ENCODE peak calls at places on chromosomes 16 and 17, in eight cellular contexts. One of them, this sample, is unnamed.
A peak's percentile ranks its signal among the peaks of the same experiment; 100 is the strongest.

GRCh38 chr16:23695756-23696155 is 17.1 kb downstream of the PLK1 start:
- DNase-seq in esophagus squamous epithelium: no peak
- DNase-seq in transverse colon: no peak
- DNase-seq in tibial nerve: no peak
- DNase-seq in IMR-90: no peak
- DNase-seq in breast epithelium: no peak
- DNase-seq in ovary: no peak
- DNase-seq in stomach: no peak
- DNase-seq in this sample: no peak

GRCh38 chr16:3695610-3696369 is 21.5 kb downstream of the TRAP1 start:
- DNase-seq in ovary: no peak
- DNase-seq in esophagus squamous epithelium: no peak
- DNase-seq in transverse colon: no peak
- DNase-seq in IMR-90: no peak
- DNase-seq in stomach: peak; percentile 63
- DNase-seq in breast epithelium: no peak
- DNase-seq in tibial nerve: no peak
- DNase-seq in this sample: peak; percentile 93

GRCh38 chr16:80167657-80168056 is 373.1 kb upstream of the DYNLRB2 start:
- DNase-seq in transverse colon: no peak
- DNase-seq in esophagus squamous epithelium: no peak
- DNase-seq in breast epithelium: no peak
- DNase-seq in tibial nerve: no peak
- DNase-seq in IMR-90: no peak
- DNase-seq in ovary: no peak
- DNase-seq in stomach: no peak
- DNase-seq in this sample: no peak

GRCh38 chr17:62792122-62792800 is 15.9 kb downstream of the MARCHF10 start:
- DNase-seq in stomach: no peak
- DNase-seq in ovary: no peak
- DNase-seq in transverse colon: no peak
- DNase-seq in tibial nerve: no peak
- DNase-seq in IMR-90: peak; percentile 100
- DNase-seq in breast epithelium: no peak
- DNase-seq in esophagus squamous epithelium: no peak
- DNase-seq in this sample: no peak

GRCh38 chr17:60415146-60415545 is 7.1 kb upstream of the CHCT1 start:
- DNase-seq in transverse colon: no peak
- DNase-seq in stomach: no peak
- DNase-seq in ovary: no peak
- DNase-seq in breast epithelium: no peak
- DNase-seq in IMR-90: no peak
- DNase-seq in esophagus squamous epithelium: no peak
- DNase-seq in tibial nerve: no peak
- DNase-seq in this sample: no peak

GRCh38 chr17:7237761-7238417 is 1.4 kb downstream of the PHF23 start:
- DNase-seq in ovary: peak; percentile 92
- DNase-seq in stomach: peak; percentile 85
- DNase-seq in breast epithelium: peak; percentile 71
- DNase-seq in esophagus squamous epithelium: no peak
- DNase-seq in IMR-90: peak; percentile 46
- DNase-seq in tibial nerve: peak; percentile 57
- DNase-seq in transverse colon: peak; percentile 91
- DNase-seq in this sample: peak; percentile 89

GRCh38 chr16:81466351-81466960 is 21.8 kb downstream of the CMIP start:
- DNase-seq in ovary: no peak
- DNase-seq in tibial nerve: no peak
- DNase-seq in stomach: no peak
- DNase-seq in transverse colon: no peak
- DNase-seq in IMR-90: peak; percentile 39
- DNase-seq in breast epithelium: no peak
- DNase-seq in esophagus squamous epithelium: no peak
- DNase-seq in this sample: no peak

GRCh38 chr17:28928061-28928460 is 23.3 kb downstream of the PHF12 start:
- DNase-seq in ovary: no peak
- DNase-seq in transverse colon: no peak
- DNase-seq in stomach: no peak
- DNase-seq in esophagus squamous epithelium: no peak
- DNase-seq in tibial nerve: no peak
- DNase-seq in breast epithelium: no peak
- DNase-seq in IMR-90: peak; percentile 48
- DNase-seq in this sample: no peak

GRCh38 chr17:992933-993332 is 4.0 kb upstream of the TIMM22 start:
- DNase-seq in transverse colon: no peak
- DNase-seq in tibial nerve: no peak
- DNase-seq in stomach: no peak
- DNase-seq in breast epithelium: no peak
- DNase-seq in esophagus squamous epithelium: no peak
- DNase-seq in ovary: no peak
- DNase-seq in IMR-90: peak; percentile 26
- DNase-seq in this sample: no peak

GRCh38 chr16:21957687-21958346 is 4.7 kb downstream of the UQCRC2 start:
- DNase-seq in stomach: no peak
- DNase-seq in ovary: no peak
- DNase-seq in esophagus squamous epithelium: no peak
- DNase-seq in IMR-90: no peak
- DNase-seq in breast epithelium: no peak
- DNase-seq in tibial nerve: no peak
- DNase-seq in transverse colon: no peak
- DNase-seq in this sample: no peak

GRCh38 chr16:21964353-21964752 is 11.2 kb downstream of the UQCRC2 start:
- DNase-seq in stomach: no peak
- DNase-seq in breast epithelium: no peak
- DNase-seq in esophagus squamous epithelium: no peak
- DNase-seq in tibial nerve: no peak
- DNase-seq in IMR-90: no peak
- DNase-seq in ovary: no peak
- DNase-seq in transverse colon: no peak
- DNase-seq in this sample: no peak

GRCh38 chr16:21962475-21962874 is 9.3 kb downstream of the UQCRC2 start:
- DNase-seq in tibial nerve: no peak
- DNase-seq in transverse colon: no peak
- DNase-seq in breast epithelium: no peak
- DNase-seq in ovary: no peak
- DNase-seq in esophagus squamous epithelium: no peak
- DNase-seq in stomach: no peak
- DNase-seq in IMR-90: no peak
- DNase-seq in this sample: no peak

GRCh38 chr16:21963887-21964286 is 10.7 kb downstream of the UQCRC2 start:
- DNase-seq in stomach: no peak
- DNase-seq in breast epithelium: no peak
- DNase-seq in transverse colon: no peak
- DNase-seq in tibial nerve: no peak
- DNase-seq in ovary: no peak
- DNase-seq in IMR-90: no peak
- DNase-seq in esophagus squamous epithelium: no peak
- DNase-seq in this sample: no peak

DNA sequence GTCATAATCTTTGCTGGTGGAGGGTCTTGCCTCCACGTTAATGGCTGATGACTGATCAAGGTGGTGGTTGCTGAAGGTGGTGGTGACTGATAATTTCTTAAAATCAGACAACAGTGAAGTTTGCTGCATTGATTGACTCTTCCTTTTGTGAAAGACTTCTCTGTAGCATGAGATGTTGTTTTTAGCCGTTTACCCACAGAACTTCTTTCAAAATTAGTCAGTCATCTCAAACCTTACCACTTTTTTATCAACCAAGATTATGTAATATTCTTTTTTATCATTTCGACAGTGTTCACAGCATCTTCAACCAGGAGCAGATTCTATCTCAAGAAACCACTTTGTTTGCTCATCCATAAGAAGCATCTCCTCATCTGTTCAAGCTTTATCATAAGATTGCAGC is 5.9 kb downstream of the UQCRC2 start:
- DNase-seq in tibial nerve: no peak
- DNase-seq in breast epithelium: no peak
- DNase-seq in esophagus squamous epithelium: no peak
- DNase-seq in transverse colon: no peak
- DNase-seq in stomach: no peak
- DNase-seq in IMR-90: no peak
- DNase-seq in ovary: no peak
- DNase-seq in this sample: no peak
- TF ChIP-seq POLR2A in tibial nerve: no peak
- TF ChIP-seq POLR2A in breast epithelium: no peak
- TF ChIP-seq POLR2A in esophagus squamous epithelium: no peak
- TF ChIP-seq POLR2A in transverse colon: no peak
- TF ChIP-seq POLR2A in stomach: no peak
- TF ChIP-seq POLR2A in IMR-90: no peak
- TF ChIP-seq POLR2A in ovary: no peak
- TF ChIP-seq POLR2A in this sample: no peak

GRCh38 chr16:13766334-13766733 is 153.6 kb upstream of the ERCC4 start:
- DNase-seq in transverse colon: no peak
- DNase-seq in IMR-90: no peak
- DNase-seq in ovary: no peak
- DNase-seq in esophagus squamous epithelium: no peak
- DNase-seq in tibial nerve: no peak
- DNase-seq in stomach: no peak
- DNase-seq in breast epithelium: no peak
- DNase-seq in this sample: no peak
- TF ChIP-seq POLR2A in transverse colon: no peak
- TF ChIP-seq POLR2A in IMR-90: no peak
- TF ChIP-seq POLR2A in ovary: no peak
- TF ChIP-seq POLR2A in esophagus squamous epithelium: no peak
- TF ChIP-seq POLR2A in tibial nerve: no peak
- TF ChIP-seq POLR2A in stomach: no peak
- TF ChIP-seq POLR2A in breast epithelium: no peak
- TF ChIP-seq POLR2A in this sample: no peak

DNA sequence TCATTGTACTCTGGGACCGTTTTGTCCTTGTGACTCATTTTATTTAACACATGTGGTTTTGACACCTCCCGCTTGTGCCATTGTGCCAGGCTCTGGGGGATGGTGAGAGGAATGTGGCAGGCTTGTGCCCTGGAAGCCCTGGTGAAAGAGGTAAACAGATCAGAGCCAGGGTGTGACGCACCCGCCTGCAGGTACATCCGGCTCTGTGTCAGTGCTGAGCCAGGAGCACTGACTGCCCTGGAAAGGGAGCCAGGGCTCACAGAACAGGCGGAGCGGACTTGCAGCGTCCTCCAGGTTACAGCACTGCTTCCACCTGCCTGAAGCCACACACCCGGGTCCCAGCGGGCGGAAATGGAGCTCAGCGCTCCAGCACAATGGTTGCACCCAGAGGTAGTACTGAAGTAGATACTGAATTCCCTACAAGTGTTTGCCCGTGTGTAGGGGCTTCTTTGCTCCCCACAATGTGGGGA is 30.6 kb downstream of the CDRT15 start:
- DNase-seq in transverse colon: peak; percentile 78
- DNase-seq in esophagus squamous epithelium: no peak
- DNase-seq in tibial nerve: no peak
- DNase-seq in breast epithelium: peak; percentile 96
- DNase-seq in ovary: no peak
- DNase-seq in stomach: peak; percentile 94
- DNase-seq in IMR-90: no peak
- DNase-seq in this sample: peak; percentile 97
- TF ChIP-seq POLR2A in transverse colon: no peak
- TF ChIP-seq POLR2A in esophagus squamous epithelium: no peak
- TF ChIP-seq POLR2A in tibial nerve: no peak
- TF ChIP-seq POLR2A in breast epithelium: no peak
- TF ChIP-seq POLR2A in ovary: no peak
- TF ChIP-seq POLR2A in stomach: no peak
- TF ChIP-seq POLR2A in IMR-90: no peak
- TF ChIP-seq POLR2A in this sample: peak; percentile 67

GRCh38 chr16:89489040-89489721 is 1.2 kb downstream of the ANKRD11 start:
- DNase-seq in tibial nerve: peak; percentile 92
- DNase-seq in transverse colon: peak; percentile 88
- DNase-seq in IMR-90: peak; percentile 96
- DNase-seq in breast epithelium: peak; percentile 91
- DNase-seq in ovary: peak; percentile 87
- DNase-seq in esophagus squamous epithelium: peak; percentile 64
- DNase-seq in stomach: peak; percentile 86
- DNase-seq in this sample: peak; percentile 85
- TF ChIP-seq POLR2A in tibial nerve: no peak
- TF ChIP-seq POLR2A in transverse colon: peak; percentile 72
- TF ChIP-seq POLR2A in IMR-90: peak; percentile 54
- TF ChIP-seq POLR2A in breast epithelium: no peak
- TF ChIP-seq POLR2A in ovary: no peak
- TF ChIP-seq POLR2A in esophagus squamous epithelium: no peak
- TF ChIP-seq POLR2A in stomach: no peak
- TF ChIP-seq POLR2A in this sample: peak; percentile 13

DNA sequence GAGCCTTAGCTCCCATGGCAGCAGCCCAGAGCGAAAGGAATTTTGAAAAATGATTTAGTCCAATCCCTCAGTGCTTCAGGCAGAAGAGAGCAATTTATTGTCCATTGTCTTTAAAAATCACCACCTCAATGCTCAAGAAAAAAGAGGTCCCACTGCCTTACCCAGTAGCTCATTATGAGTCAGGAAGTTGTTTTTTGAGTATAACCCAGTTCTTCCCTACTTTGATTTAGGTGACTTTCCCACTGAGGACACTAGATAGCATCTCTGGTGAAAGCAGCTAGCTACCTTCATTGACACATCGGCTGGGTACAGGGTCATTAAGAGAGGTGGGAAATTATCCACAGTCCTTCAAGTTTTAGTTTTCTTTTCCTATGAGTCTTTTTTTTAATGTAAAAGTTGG is 40.7 kb downstream of the PECAM1 start:
- DNase-seq in breast epithelium: no peak
- DNase-seq in transverse colon: no peak
- DNase-seq in tibial nerve: no peak
- DNase-seq in ovary: no peak
- DNase-seq in stomach: no peak
- DNase-seq in esophagus squamous epithelium: no peak
- DNase-seq in IMR-90: no peak
- DNase-seq in this sample: no peak
- TF ChIP-seq POLR2A in breast epithelium: no peak
- TF ChIP-seq POLR2A in transverse colon: no peak
- TF ChIP-seq POLR2A in tibial nerve: no peak
- TF ChIP-seq POLR2A in ovary: no peak
- TF ChIP-seq POLR2A in stomach: no peak
- TF ChIP-seq POLR2A in esophagus squamous epithelium: no peak
- TF ChIP-seq POLR2A in IMR-90: no peak
- TF ChIP-seq POLR2A in this sample: no peak

GRCh38 chr17:48620497-48621139 is 5.5 kb upstream of the HOXB8 start:
- DNase-seq in stomach: no peak
- DNase-seq in tibial nerve: no peak
- DNase-seq in transverse colon: no peak
- DNase-seq in esophagus squamous epithelium: no peak
- DNase-seq in IMR-90: no peak
- DNase-seq in breast epithelium: no peak
- DNase-seq in ovary: no peak
- DNase-seq in this sample: no peak
- TF ChIP-seq POLR2A in stomach: no peak
- TF ChIP-seq POLR2A in tibial nerve: no peak
- TF ChIP-seq POLR2A in transverse colon: no peak
- TF ChIP-seq POLR2A in esophagus squamous epithelium: no peak
- TF ChIP-seq POLR2A in IMR-90: no peak
- TF ChIP-seq POLR2A in breast epithelium: no peak
- TF ChIP-seq POLR2A in ovary: no peak
- TF ChIP-seq POLR2A in this sample: no peak

DNA sequence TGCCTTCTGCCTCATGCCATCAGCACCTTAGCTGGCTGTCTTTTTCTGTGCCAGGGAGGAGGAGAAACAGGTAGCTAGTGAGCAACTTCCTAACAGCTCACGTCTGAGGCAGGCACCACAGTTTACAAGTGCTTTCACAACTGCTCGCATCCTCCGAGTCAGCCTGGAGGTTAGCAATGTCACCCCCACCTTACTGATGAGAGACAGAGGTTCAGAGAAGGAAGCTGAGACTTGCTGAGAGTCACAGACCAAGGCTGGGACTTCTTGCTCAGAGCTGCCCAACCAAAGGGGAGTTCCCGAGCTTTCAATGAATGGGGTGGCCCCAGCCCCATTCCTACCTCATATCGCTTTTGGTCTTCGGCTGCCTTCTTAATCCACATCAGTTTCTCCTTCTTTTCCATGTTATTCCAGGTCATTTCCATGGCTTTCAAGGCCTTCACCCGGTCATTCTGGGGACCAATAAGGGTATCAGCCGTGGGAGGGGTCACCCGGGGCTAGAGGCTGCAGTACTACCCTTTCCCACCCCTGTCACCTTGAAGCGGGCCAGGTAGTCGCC is 9.6 kb downstream of the UBTF start:
- DNase-seq in IMR-90: peak; percentile 40
- DNase-seq in stomach: no peak
- DNase-seq in transverse colon: no peak
- DNase-seq in tibial nerve: no peak
- DNase-seq in esophagus squamous epithelium: no peak
- DNase-seq in ovary: no peak
- DNase-seq in breast epithelium: no peak
- DNase-seq in this sample: no peak
- TF ChIP-seq POLR2A in IMR-90: no peak
- TF ChIP-seq POLR2A in stomach: no peak
- TF ChIP-seq POLR2A in transverse colon: no peak
- TF ChIP-seq POLR2A in tibial nerve: no peak
- TF ChIP-seq POLR2A in esophagus squamous epithelium: no peak
- TF ChIP-seq POLR2A in ovary: no peak
- TF ChIP-seq POLR2A in breast epithelium: no peak
- TF ChIP-seq POLR2A in this sample: no peak

This sample was measured in right lobe of liver.